ENCODE peak calls at places on chromosome 1, in ten cellular contexts. Y is GM23248, A is IMR-90, N is endodermal cell, T is GM12878, G is neural progenitor cell, M is fibroblast of lung, X is HCT116, Q is mammary epithelial cell, K is H9. C is an unnamed sample.

GRCh38 chr1:201706109-201706508 is 122.8 kb upstream of the IPO9 start:
- DNase-seq in N (no peak), A (no peak), T (no peak), X (no peak), Y (peak; percentile 56), Q (no peak), M (no peak), K (no peak), G (no peak), C (no peak)

GRCh38 chr1:209607102-209607794 is 23.7 kb downstream of the CAMK1G start:
- DNase-seq in N (no peak), Q (peak; percentile 95), Y (peak; percentile 73), K (no peak), M (no peak), T (peak; percentile 48), G (no peak), X (no peak), A (peak; percentile 65), C (peak; percentile 40)

GRCh38 chr1:246748867-246749266 is 24.7 kb downstream of the SCCPDH start:
- DNase-seq in G (no peak), X (no peak), M (no peak), Y (peak; percentile 18), T (no peak), N (no peak), K (no peak), Q (peak; percentile 39), A (no peak), C (no peak)

GRCh38 chr1:37633950-37634553 is 640 bp downstream of the RSPO1 start:
- DNase-seq in N (peak; percentile 60), T (no peak), A (no peak), Y (no peak), M (no peak), X (no peak), K (no peak), Q (no peak), G (peak; percentile 29), C (peak; percentile 5)

GRCh38 chr1:211734791-211735190 is 59.4 kb upstream of the NEK2 start:
- DNase-seq in Y (no peak), M (no peak), X (no peak), T (no peak), K (no peak), G (no peak), Q (no peak), A (no peak), N (no peak), C (no peak)

GRCh38 chr1:6111571-6111970 is 65.9 kb downstream of the KCNAB2 start:
- DNase-seq in N (no peak), G (no peak), A (no peak), K (no peak), Q (peak; percentile 83), X (no peak), T (no peak), Y (peak; percentile 52), M (no peak), C (no peak)

GRCh38 chr1:167518331-167518700 is at the start of gene CD247:
- DNase-seq in N (no peak), G (no peak), Y (no peak), A (no peak), M (no peak), T (no peak), Q (no peak), K (no peak), X (no peak), C (no peak)

GRCh38 chr1:41704189-41704588 is 214.5 kb downstream of the HIVEP3 start:
- DNase-seq in Y (no peak), K (no peak), N (no peak), X (no peak), Q (no peak), G (peak; percentile 20), A (no peak), T (no peak), M (no peak), C (no peak)

GRCh38 chr1:240562111-240562590 is 49.8 kb downstream of the GREM2 start:
- DNase-seq in N (no peak), Y (peak; percentile 51), K (no peak), T (no peak), Q (no peak), A (peak; percentile 74), X (no peak), M (peak; percentile 72), G (no peak), C (peak; percentile 32)

GRCh38 chr1:42691157-42691498 is 8.9 kb downstream of the YBX1 start:
- DNase-seq in K (no peak), Q (no peak), A (no peak), T (no peak), N (no peak), G (no peak), X (no peak), Y (no peak), M (no peak), C (no peak)

GRCh38 chr1:115810609-115811008 is 30.3 kb downstream of the NHLH2 start:
- DNase-seq in X (no peak), G (no peak), T (no peak), M (no peak), Q (no peak), Y (no peak), N (no peak), A (no peak), K (no peak), C (no peak)

GRCh38 chr1:229691362-229691761 is 65.3 kb downstream of the URB2 start:
- DNase-seq in X (no peak), T (no peak), N (no peak), Q (no peak), M (no peak), K (no peak), Y (no peak), A (no peak), G (no peak), C (no peak)

GRCh38 chr1:229690662-229691061 is 64.6 kb downstream of the URB2 start:
- DNase-seq in Y (no peak), X (no peak), A (no peak), G (no peak), Q (no peak), M (no peak), T (no peak), K (no peak), N (no peak), C (no peak)

GRCh38 chr1:229693124-229693523 is 67.1 kb downstream of the URB2 start:
- DNase-seq in Y (peak; percentile 9), M (no peak), Q (no peak), X (no peak), N (no peak), G (no peak), T (no peak), K (no peak), A (no peak), C (no peak)

GRCh38 chr1:229696385-229696784 is 70.3 kb downstream of the URB2 start:
- DNase-seq in T (peak; percentile 48), A (no peak), Q (no peak), Y (no peak), G (no peak), X (no peak), K (peak; percentile 72), N (peak; percentile 80), M (no peak), C (no peak)

DNA sequence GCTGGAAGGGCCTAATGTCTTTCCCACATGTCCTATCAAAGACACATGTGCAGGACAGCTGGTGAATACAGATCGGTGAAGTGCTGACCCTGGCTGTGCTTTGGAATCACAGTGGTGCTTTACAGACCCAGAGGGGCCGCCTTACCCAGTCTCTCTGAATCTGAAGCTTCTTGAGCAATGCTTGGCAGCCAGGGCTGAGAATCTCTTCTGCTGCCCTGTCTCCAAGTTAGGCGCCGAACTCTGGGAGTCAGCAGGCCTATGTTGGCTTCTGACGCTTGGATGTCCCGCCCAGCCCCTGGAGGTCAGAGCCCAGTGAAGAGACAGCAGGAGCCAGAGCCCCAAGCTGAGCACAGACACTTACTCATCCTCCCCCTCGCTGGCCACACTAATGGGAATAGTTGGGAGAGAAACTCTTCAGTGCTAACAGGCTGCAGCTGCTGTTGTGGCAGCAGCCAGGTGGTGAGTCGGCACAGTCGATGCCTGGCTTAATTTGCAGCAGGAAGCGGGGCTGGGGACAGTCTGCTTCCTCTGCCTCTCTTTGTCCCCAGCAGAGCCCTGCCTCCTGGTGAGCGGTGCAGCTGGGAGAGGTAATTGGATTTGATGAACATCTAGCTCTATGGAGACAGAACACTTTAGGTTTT is 68.1 kb downstream of the URB2 start:
- DNase-seq in X (no peak), G (peak; percentile 78), T (no peak), K (peak; percentile 88), Y (peak; percentile 92), Q (no peak), M (peak; percentile 77), N (peak; percentile 91), A (peak; percentile 81), C (peak; percentile 51)
- H3K4me1 ChIP-seq in X (peaks cover 3% of the 10 kb centered on the region), G (peaks cover 35% of the 10 kb centered on the region), T (peaks cover 10% of the 10 kb centered on the region), K (peaks cover 23% of the 10 kb centered on the region), Y (peaks cover 19% of the 10 kb centered on the region), Q (no peaks in the 10 kb centered on the region), M (no peaks in the 10 kb centered on the region), N (no peaks in the 10 kb centered on the region), A (peaks cover 5% of the 10 kb centered on the region), C (peaks cover 21% of the 10 kb centered on the region)

GRCh38 chr1:74937176-74937575 is 197.0 kb upstream of the LHX8 start:
- DNase-seq in T (no peak), G (no peak), Q (no peak), M (no peak), N (no peak), X (no peak), A (no peak), K (no peak), Y (no peak), C (peak; percentile 10)

GRCh38 chr1:74933500-74933899 is 200.5 kb downstream of the TYW3 start:
- DNase-seq in M (no peak), Y (no peak), Q (no peak), N (no peak), T (no peak), K (no peak), A (no peak), X (no peak), G (no peak), C (peak; percentile 2)

GRCh38 chr1:74935446-74935845 is 198.7 kb upstream of the LHX8 start:
- DNase-seq in N (no peak), M (no peak), A (no peak), G (no peak), Y (no peak), X (no peak), Q (no peak), T (no peak), K (no peak), C (no peak)
- H3K27me3 ChIP-seq in N (no peaks in the 10 kb centered on the region), M (no peaks in the 10 kb centered on the region), A (no peaks in the 10 kb centered on the region), G (no peaks in the 10 kb centered on the region), Y (no peaks in the 10 kb centered on the region), X (peaks cover 19% of the 10 kb centered on the region), Q (no peaks in the 10 kb centered on the region), T (no peaks in the 10 kb centered on the region), K (no peaks in the 10 kb centered on the region), C (no peaks in the 10 kb centered on the region)

DNA sequence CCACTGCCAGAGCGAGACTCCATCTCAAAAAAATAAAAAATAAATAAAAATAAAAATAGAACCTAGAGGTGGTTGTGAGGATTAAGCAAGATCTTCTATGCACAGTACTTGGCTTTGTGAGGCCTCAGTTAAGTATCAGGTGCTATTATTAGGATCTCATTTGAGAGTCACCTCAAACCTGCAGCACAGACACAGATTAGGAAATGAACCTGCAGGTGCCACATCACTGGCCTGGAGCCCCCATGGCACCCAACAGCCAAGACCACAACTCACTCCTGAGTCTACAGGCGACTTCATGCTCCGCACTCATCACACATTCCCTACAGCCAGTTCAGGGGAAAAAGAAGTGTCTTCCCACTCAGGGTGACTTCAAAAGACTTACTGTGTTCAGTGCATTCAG is 176.8 kb downstream of the SLC45A1 start:
- DNase-seq in A (no peak), Y (no peak), X (no peak), N (no peak), M (no peak), T (no peak), G (no peak), Q (no peak), K (no peak), C (no peak)
- H3K9ac ChIP-seq in A (no peak overlapping the region), Y (no peak overlapping the region), X (no peak overlapping the region), N (no peak overlapping the region), M (no peak overlapping the region), T (no peak overlapping the region), G (no peak overlapping the region), Q (no peak overlapping the region), K (no peak overlapping the region), C (no peak overlapping the region)

GRCh38 chr1:207868252-207868768 is 42.6 kb downstream of the CD34 start:
- DNase-seq in Q (peak; percentile 63), M (peak; percentile 24), N (peak; percentile 63), G (peak; percentile 28), K (no peak), X (no peak), A (no peak), T (no peak), Y (peak; percentile 63), C (peak; percentile 41)
- H3K4me1 ChIP-seq in Q (peaks cover 24% of the 10 kb centered on the region), M (peaks cover 20% of the 10 kb centered on the region), N (no peaks in the 10 kb centered on the region), G (no peaks in the 10 kb centered on the region), K (no peaks in the 10 kb centered on the region), X (peaks cover 20% of the 10 kb centered on the region), A (peaks cover 12% of the 10 kb centered on the region), T (peaks cover 52% of the 10 kb centered on the region), Y (no peaks in the 10 kb centered on the region), C (peaks cover 15% of the 10 kb centered on the region)